ENCODE peak calls at places on chromosome 17, in seven cellular contexts. G is breast epithelium, I is GM23338, S is vagina, K is esophagus muscularis mucosa, Q is HCT116, O is SK-N-MC. Y is an unnamed sample.

GRCh38 chr17:74513987-74514631 is 17.2 kb downstream of the CD300LB start:
- DNase-seq in G (peak; percentile 35), I (peak; percentile 77), S (no peak), K (peak; percentile 90), Q (peak; percentile 88), O (peak; percentile 18), Y (no peak)

GRCh38 chr17:57356722-57357391 is 100.5 kb downstream of the MSI2 start:
- DNase-seq in G (no peak), I (peak; percentile 43), S (no peak), K (no peak), Q (no peak), O (no peak), Y (no peak)

GRCh38 chr17:11969565-11969964 is 27.7 kb downstream of the ZNF18 start:
- DNase-seq in G (no peak), I (no peak), S (no peak), K (no peak), Q (no peak), O (no peak), Y (no peak)

GRCh38 chr17:5587431-5588032 is 3.2 kb upstream of the NLRP1 start:
- DNase-seq in G (no peak), I (peak; percentile 86), S (no peak), K (peak; percentile 86), Q (peak; percentile 68), O (no peak), Y (peak; percentile 42)

GRCh38 chr17:80361495-80362220 is 53.3 kb upstream of the ENDOV start:
- DNase-seq in G (no peak), I (peak; percentile 79), S (no peak), K (no peak), Q (no peak), O (no peak), Y (no peak)

GRCh38 chr17:41178341-41178740 is 320 bp upstream of the KRTAP4-2 start:
- DNase-seq in G (no peak), I (no peak), S (no peak), K (no peak), Q (no peak), O (no peak), Y (no peak)

GRCh38 chr17:81664051-81664470 is 2.3 kb downstream of the OXLD1 start:
- DNase-seq in G (no peak), I (no peak), S (no peak), K (no peak), Q (peak; percentile 64), O (no peak), Y (no peak)

GRCh38 chr17:36182176-36183000 is 6.0 kb upstream of the TBC1D3B start:
- DNase-seq in G (no peak), I (peak; percentile 83), S (no peak), K (no peak), Q (no peak), O (no peak), Y (peak; percentile 17)

GRCh38 chr17:79968116-79968515 is 67.6 kb downstream of the TBC1D16 start:
- DNase-seq in G (no peak), I (no peak), S (no peak), K (no peak), Q (no peak), O (no peak), Y (no peak)

GRCh38 chr17:70581459-70581858 is 412.1 kb downstream of the KCNJ2 start:
- DNase-seq in G (no peak), I (no peak), S (no peak), K (no peak), Q (no peak), O (no peak), Y (no peak)

GRCh38 chr17:79801156-79802038 is 4.5 kb upstream of the CBX8 start:
- DNase-seq in G (no peak), I (peak; percentile 53), S (no peak), K (no peak), Q (peak; percentile 45), O (no peak), Y (peak; percentile 54)

GRCh38 chr17:9241371-9241712 is 220.0 kb downstream of the NTN1 start:
- DNase-seq in G (peak; percentile 35), I (no peak), S (no peak), K (no peak), Q (no peak), O (no peak), Y (no peak)

DNA sequence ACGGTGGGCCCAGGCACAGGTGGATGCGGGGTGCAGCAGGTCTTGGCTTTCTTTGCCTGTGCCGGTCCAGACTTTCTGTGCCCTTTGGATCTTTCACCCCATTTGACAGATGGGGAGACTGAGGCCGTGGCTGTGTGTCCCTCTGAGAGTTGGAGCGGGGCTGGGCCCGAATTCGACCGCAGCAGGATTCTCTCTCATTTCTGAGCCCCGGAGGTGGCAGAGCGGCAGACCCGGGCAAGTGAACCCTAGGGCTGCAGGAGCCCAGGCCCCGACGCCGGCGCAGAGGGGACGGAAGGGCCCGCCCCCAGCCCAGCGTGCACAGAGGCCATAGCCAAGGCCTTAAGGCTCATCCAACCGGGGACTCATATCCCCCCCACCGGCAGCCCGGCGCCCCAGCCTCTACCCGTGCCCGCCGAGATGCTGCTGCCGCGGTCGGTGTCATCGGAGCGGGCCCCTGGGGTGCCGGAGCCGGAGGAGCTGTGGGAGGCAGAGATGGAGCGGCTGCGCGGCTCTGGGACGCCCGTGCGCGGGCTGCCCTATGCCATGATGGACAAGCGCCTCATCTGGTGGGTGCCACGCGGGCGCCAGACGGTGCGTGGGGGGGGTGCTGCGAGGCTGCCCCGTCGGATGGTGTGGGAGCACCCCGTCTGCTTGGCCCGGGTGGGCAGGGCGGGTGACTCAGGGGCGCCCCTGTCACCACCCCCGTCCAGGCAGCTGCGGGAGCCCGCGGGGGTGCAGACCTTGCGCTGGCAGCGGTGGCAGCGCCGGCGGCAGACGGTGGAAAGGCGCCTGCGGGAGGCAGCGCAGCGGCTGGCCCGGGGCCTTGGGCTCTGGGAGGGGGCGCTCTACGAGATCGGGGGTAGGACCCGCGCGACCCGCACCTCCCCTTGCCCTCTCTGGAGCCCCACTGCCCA is 858 bp downstream of the TMC8 start:
- DNase-seq in G (no peak), I (no peak), S (no peak), K (no peak), Q (no peak), O (no peak), Y (no peak)
- TF ChIP-seq POLR2AphosphoS5 in G (no peak), I (no peak), S (no peak), K (no peak), Q (no peak), O (no peak), Y (no peak)

DNA sequence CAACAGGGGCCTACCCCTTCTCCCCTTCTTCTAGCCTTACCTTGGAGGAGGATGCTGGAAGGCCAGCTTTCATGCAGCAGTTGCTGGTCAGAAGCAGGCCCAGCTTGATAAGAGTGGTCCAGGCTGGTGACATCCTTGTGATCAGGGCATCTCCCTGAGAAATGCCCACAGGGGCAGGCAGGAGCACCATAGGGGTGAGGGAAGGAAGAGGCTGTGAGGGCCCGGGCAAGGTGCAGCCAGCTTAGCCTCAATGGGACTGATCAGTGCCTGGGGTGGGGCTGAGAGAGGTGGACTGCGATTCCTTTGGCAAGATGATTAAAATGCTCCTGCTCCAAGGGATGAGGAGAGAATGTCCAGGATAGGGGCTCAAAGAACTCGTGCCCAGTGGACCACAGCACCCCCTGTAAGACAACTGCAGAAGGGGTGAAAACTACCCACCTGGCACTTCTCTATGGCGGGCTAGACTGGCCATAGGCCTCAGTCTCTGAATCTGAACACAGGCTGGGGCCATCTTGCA is 9.5 kb upstream of the GALK1 start:
- DNase-seq in G (peak; percentile 27), I (no peak), S (no peak), K (no peak), Q (no peak), O (no peak), Y (no peak)
- TF ChIP-seq POLR2AphosphoS5 in G (no peak), I (no peak), S (no peak), K (peak; percentile 81), Q (no peak), O (no peak), Y (no peak)

GRCh38 chr17:59381716-59382570 is 50.5 kb downstream of the YPEL2 start:
- DNase-seq in G (peak; percentile 41), I (no peak), S (no peak), K (no peak), Q (no peak), O (no peak), Y (peak; percentile 67)
- TF ChIP-seq POLR2AphosphoS5 in G (peak; percentile 28), I (no peak), S (peak; percentile 26), K (no peak), Q (no peak), O (no peak), Y (peak; percentile 74)

GRCh38 chr17:3946711-3947235 is 17.5 kb downstream of the ATP2A3 start:
- DNase-seq in G (no peak), I (no peak), S (no peak), K (no peak), Q (no peak), O (no peak), Y (no peak)
- TF ChIP-seq POLR2AphosphoS5 in G (no peak), I (no peak), S (no peak), K (no peak), Q (no peak), O (no peak), Y (no peak)

DNA sequence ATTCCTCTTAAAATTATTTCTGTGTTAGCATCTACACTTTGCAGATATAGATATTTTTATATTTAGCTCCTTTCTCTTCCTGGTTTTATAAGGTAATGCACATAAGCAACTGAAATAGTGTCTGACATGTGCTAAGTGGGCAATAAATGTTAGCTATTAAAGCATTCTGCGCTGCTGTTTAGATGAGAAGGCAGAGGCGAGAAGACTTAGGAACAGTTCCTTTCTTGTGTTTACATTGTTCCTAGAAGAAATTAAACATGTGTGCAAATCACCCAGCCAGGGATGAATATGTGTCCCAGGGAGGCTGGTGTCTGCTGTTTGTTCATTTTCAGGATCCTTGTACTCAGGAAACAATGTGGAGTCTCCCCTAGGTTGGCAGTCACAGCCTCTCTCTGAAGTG is 292.3 kb downstream of the PMP22 start:
- DNase-seq in G (no peak), I (no peak), S (no peak), K (no peak), Q (no peak), O (no peak), Y (no peak)
- TF ChIP-seq POLR2AphosphoS5 in G (no peak), I (no peak), S (no peak), K (no peak), Q (no peak), O (no peak), Y (no peak)

DNA sequence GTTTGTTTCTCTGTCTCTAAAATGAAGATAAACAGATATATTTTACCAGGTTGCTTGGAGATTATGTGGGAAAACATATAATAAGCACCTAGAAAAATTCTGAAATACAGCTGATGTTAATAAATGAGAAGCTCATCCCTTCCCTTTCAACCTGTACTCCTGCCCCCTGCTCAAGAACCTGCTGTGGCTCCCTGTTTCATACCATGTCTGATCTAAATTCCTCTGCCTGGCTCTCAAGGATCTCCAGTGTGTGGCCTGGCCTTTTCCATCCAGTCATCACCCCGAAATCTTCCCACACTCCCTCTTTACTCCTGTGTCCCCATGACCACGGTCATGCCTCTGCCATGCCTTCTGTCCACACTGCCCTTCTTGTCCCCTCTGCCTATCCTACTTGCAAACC is 19.4 kb upstream of the DLX4 start:
- DNase-seq in G (no peak), I (no peak), S (no peak), K (no peak), Q (no peak), O (no peak), Y (no peak)
- TF ChIP-seq POLR2AphosphoS5 in G (no peak), I (no peak), S (no peak), K (no peak), Q (no peak), O (no peak), Y (no peak)